ENCODE peak calls at places on chromosome 15, in six cellular contexts. X is SK-N-SH, D is K562, W is HepG2, C is H1, A is GM12878. P is an unnamed sample.

GRCh38 chr15:99213187-99213811 is 36.1 kb downstream of the TTC23 start:
- DNase-seq in X (peak), D (peak), W (peak), C (peak), A (peak), P (peak)

GRCh38 chr15:60370105-60370803 is 27.5 kb downstream of the ANXA2 start:
- DNase-seq in X (no peak), D (no peak), W (no peak), C (no peak), A (no peak), P (no peak)

GRCh38 chr15:52241489-52241888 is 50.3 kb upstream of the GNB5 start:
- DNase-seq in X (no peak), D (no peak), W (no peak), C (no peak), A (no peak), P (no peak)

GRCh38 chr15:52727825-52728224 is 48.6 kb upstream of the ATOSA start:
- DNase-seq in X (no peak), D (no peak), W (no peak), C (no peak), A (no peak), P (no peak)

GRCh38 chr15:94300612-94301011 is 69.3 kb downstream of the MCTP2 start:
- DNase-seq in X (no peak), D (no peak), W (no peak), C (no peak), A (no peak), P (no peak)

GRCh38 chr15:42184313-42184712 is 23.8 kb downstream of the VPS39 start:
- DNase-seq in X (no peak), D (no peak), W (no peak), C (no peak), A (no peak), P (no peak)

GRCh38 chr15:85831415-85832113 is 36.8 kb upstream of the KLHL25 start:
- DNase-seq in X (peak), D (peak), W (peak), C (no peak), A (no peak), P (peak)

GRCh38 chr15:90035095-90035834 is 34.1 kb downstream of the ZNF710 start:
- DNase-seq in X (no peak), D (peak), W (peak), C (no peak), A (no peak), P (no peak)

GRCh38 chr15:70013647-70014310 is 83.9 kb downstream of the TLE3 start:
- DNase-seq in X (no peak), D (no peak), W (no peak), C (no peak), A (no peak), P (no peak)

GRCh38 chr15:34721802-34722795 is 32.7 kb downstream of the GJD2 start:
- DNase-seq in X (peak), D (no peak), W (peak), C (peak), A (no peak), P (peak)

GRCh38 chr15:89401636-89402252 is 67.1 kb upstream of the POLG start:
- DNase-seq in X (no peak), D (peak), W (no peak), C (no peak), A (no peak), P (no peak)

GRCh38 chr15:73324496-73325170 is 44.1 kb downstream of the HCN4 start:
- DNase-seq in X (no peak), D (no peak), W (no peak), C (no peak), A (no peak), P (no peak)

GRCh38 chr15:68419301-68420175 is 12.4 kb downstream of the ITGA11 start:
- DNase-seq in X (no peak), D (no peak), W (no peak), C (no peak), A (no peak), P (no peak)
- TF ChIP-seq CTCF in X (no peak), D (no peak), W (no peak), C (no peak), A (no peak), P (no peak)

GRCh38 chr15:97840501-97840900 is 120.0 kb upstream of the ARRDC4 start:
- DNase-seq in X (no peak), D (no peak), W (no peak), C (no peak), A (no peak), P (no peak)

GRCh38 chr15:97841558-97841957 is 118.9 kb upstream of the ARRDC4 start:
- DNase-seq in X (no peak), D (no peak), W (no peak), C (no peak), A (no peak), P (no peak)

GRCh38 chr15:97836003-97836402 is 124.5 kb upstream of the ARRDC4 start:
- DNase-seq in X (no peak), D (no peak), W (no peak), C (no peak), A (no peak), P (no peak)
- H2AFZ ChIP-seq in X (no peak), D (no peak), W (no peak), C (no peak), A (no peak), P (no peak)

DNA sequence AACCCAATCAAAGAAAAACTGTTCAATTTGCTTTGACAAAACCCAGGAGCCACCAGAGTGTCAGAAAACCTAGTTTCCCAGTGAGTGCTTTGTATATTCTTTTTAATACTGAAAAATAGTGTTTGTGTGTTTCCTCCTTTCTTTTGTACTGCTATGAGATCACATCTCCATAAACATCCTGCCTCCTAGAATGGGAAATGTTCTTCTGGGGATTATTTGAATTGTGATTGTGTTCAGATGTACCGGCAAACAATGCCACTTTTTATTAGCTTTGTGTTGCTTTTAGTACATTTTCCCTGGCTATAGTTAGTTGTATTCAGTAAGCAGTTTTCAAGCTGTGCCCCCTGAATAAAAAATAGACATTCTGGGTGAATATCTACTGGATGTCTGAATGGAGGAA is 148.0 kb upstream of the NR2E3 start:
- DNase-seq in X (no peak), D (no peak), W (no peak), C (no peak), A (no peak), P (no peak)
- TF ChIP-seq SIN3A in X (no peak), D (no peak), W (no peak), C (no peak), A (no peak), P (no peak)

GRCh38 chr15:49831206-49831965 is 210.5 kb downstream of the DTWD1 start:
- DNase-seq in X (no peak), D (no peak), W (no peak), C (no peak), A (no peak), P (no peak)

GRCh38 chr15:49826640-49827281 is 205.9 kb downstream of the DTWD1 start:
- DNase-seq in X (no peak), D (no peak), W (no peak), C (no peak), A (no peak), P (no peak)

GRCh38 chr15:49827311-49827710 is 206.5 kb downstream of the DTWD1 start:
- DNase-seq in X (no peak), D (no peak), W (no peak), C (no peak), A (no peak), P (no peak)

GRCh38 chr15:49830411-49830810 is 209.6 kb downstream of the DTWD1 start:
- DNase-seq in X (no peak), D (no peak), W (no peak), C (no peak), A (no peak), P (no peak)

GRCh38 chr15:49832421-49832980 is 211.7 kb downstream of the DTWD1 start:
- DNase-seq in X (peak), D (peak), W (peak), C (peak), A (no peak), P (no peak)
- TF ChIP-seq CTCF in X (no peak), D (peak), W (peak), C (peak), A (no peak), P (peak)

GRCh38 chr15:31098953-31099740 is 2.4 kb downstream of the TRPM1 start:
- DNase-seq in X (no peak), D (no peak), W (no peak), C (no peak), A (no peak), P (no peak)
- H2AFZ ChIP-seq in X (no peak), D (no peak), W (no peak), C (peak), A (no peak), P (no peak)

GRCh38 chr15:57611938-57612337 is 20.2 kb downstream of the MYZAP start:
- DNase-seq in X (peak), D (no peak), W (peak), C (no peak), A (no peak), P (peak)
- TF ChIP-seq SIN3A in X (no peak), D (no peak), W (no peak), C (no peak), A (no peak), P (no peak)

GRCh38 chr15:44246521-44247268 is 41.8 kb upstream of the GOLM2 start:
- DNase-seq in X (no peak), D (no peak), W (no peak), C (no peak), A (no peak), P (no peak)

GRCh38 chr15:44243146-44243545 is 45.4 kb upstream of the GOLM2 start:
- DNase-seq in X (peak), D (no peak), W (no peak), C (no peak), A (no peak), P (no peak)

GRCh38 chr15:44243829-44244228 is 44.7 kb upstream of the GOLM2 start:
- DNase-seq in X (no peak), D (no peak), W (no peak), C (no peak), A (no peak), P (peak)
- TF ChIP-seq CTCF in X (peak), D (no peak), W (no peak), C (peak), A (peak), P (peak)

GRCh38 chr15:83462026-83462425 is 14.9 kb downstream of the SH3GL3 start:
- DNase-seq in X (no peak), D (peak), W (no peak), C (no peak), A (no peak), P (no peak)
- H2AFZ ChIP-seq in X (no peak), D (no peak), W (no peak), C (no peak), A (no peak), P (no peak)

GRCh38 chr15:29871401-29871800 is 49.1 kb upstream of the TJP1 start:
- DNase-seq in X (no peak), D (no peak), W (no peak), C (no peak), A (no peak), P (no peak)

GRCh38 chr15:29872716-29873115 is 50.4 kb upstream of the TJP1 start:
- DNase-seq in X (no peak), D (no peak), W (no peak), C (no peak), A (no peak), P (no peak)

GRCh38 chr15:29873264-29873663 is 51.0 kb upstream of the TJP1 start:
- DNase-seq in X (no peak), D (no peak), W (no peak), C (no peak), A (no peak), P (no peak)

GRCh38 chr15:29873942-29874341 is 51.7 kb upstream of the TJP1 start:
- DNase-seq in X (no peak), D (no peak), W (no peak), C (no peak), A (no peak), P (no peak)

DNA sequence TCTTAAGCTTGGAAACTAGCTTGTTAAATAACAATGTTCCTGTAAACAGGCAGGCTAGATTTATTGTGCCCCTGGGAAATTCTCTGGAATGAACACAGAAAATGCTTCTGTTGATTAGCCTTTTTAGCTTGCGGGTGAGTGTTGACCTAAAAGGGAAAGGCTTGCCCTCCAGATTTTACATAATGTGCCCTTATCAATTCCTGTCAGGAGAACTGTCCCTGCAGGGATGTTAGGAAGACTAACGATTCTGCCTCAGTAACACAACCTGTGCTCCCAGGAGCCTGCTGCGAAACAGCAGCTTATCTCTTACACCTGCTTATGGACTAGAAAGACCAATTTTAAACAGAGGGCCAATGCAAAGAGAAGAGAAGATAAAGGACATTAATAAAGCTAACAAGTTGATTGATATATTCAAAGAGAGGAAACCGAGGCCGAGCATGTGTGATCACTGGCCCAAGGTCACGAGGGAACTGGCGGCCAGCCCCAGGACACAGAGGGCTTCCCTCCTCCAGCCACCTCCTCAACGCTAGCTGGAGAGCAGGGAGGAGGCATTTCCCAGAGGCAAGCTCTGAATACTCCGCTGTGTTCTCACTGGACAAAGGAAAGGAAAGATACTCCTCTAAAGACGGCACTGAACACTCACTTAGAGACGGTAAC is 48.4 kb upstream of the TJP1 start:
- DNase-seq in X (peak), D (no peak), W (no peak), C (no peak), A (no peak), P (no peak)
- TF ChIP-seq SIN3A in X (no peak), D (no peak), W (no peak), C (no peak), A (no peak), P (no peak)